ENCODE peak calls at places on chromosome 15, in five cellular contexts. O, I, R, Q and C are unnamed samples. For H3K27me3, the result is how much of the 10 kb centered on the place peaks cover.

GRCh38 chr15:40313531-40314398 is 6.0 kb upstream of the PLCB2 start:
- ATAC-seq in O (peak), I (peak), R (peak), Q (peak), C (peak)

GRCh38 chr15:29910068-29910467 is 87.8 kb upstream of the TJP1 start:
- ATAC-seq in O (no peak), I (peak), R (peak), Q (peak), C (no peak)

GRCh38 chr15:94238539-94239118 is 7.3 kb downstream of the MCTP2 start:
- ATAC-seq in O (no peak), I (no peak), R (no peak), Q (peak), C (no peak)

GRCh38 chr15:77013786-77014136 is 18.8 kb downstream of the PSTPIP1 start:
- ATAC-seq in O (no peak), I (peak), R (no peak), Q (peak), C (no peak)

GRCh38 chr15:40150163-40150925 is 10.5 kb upstream of the BUB1B start:
- ATAC-seq in O (no peak), I (peak), R (no peak), Q (no peak), C (no peak)

GRCh38 chr15:68524753-68525584 is 53.8 kb upstream of the CORO2B start:
- ATAC-seq in O (peak), I (no peak), R (no peak), Q (peak), C (peak)

GRCh38 chr15:75073197-75073596 is 49.8 kb downstream of the PPCDC start:
- ATAC-seq in O (peak), I (peak), R (peak), Q (peak), C (peak)

GRCh38 chr15:74200394-74200793 is 2.2 kb downstream of the STRA6 start:
- ATAC-seq in O (peak), I (peak), R (peak), Q (peak), C (peak)

GRCh38 chr15:48634096-48634495 is 11.4 kb downstream of the FBN1 start:
- ATAC-seq in O (no peak), I (no peak), R (no peak), Q (no peak), C (no peak)

GRCh38 chr15:36356978-36357582 is 222.3 kb upstream of the CDIN1 start:
- ATAC-seq in O (peak), I (no peak), R (peak), Q (peak), C (peak)

GRCh38 chr15:100263721-100264455 is 77.9 kb downstream of the ADAMTS17 start:
- ATAC-seq in O (no peak), I (no peak), R (no peak), Q (no peak), C (no peak)

GRCh38 chr15:100263031-100263430 is 78.7 kb downstream of the ADAMTS17 start:
- ATAC-seq in O (no peak), I (no peak), R (no peak), Q (no peak), C (no peak)

GRCh38 chr15:100266166-100266565 is 75.6 kb downstream of the ADAMTS17 start:
- ATAC-seq in O (no peak), I (no peak), R (no peak), Q (no peak), C (no peak)

GRCh38 chr15:100264994-100265640 is 76.7 kb downstream of the ADAMTS17 start:
- ATAC-seq in O (peak), I (no peak), R (peak), Q (no peak), C (peak)

GRCh38 chr15:100265641-100266035 is 76.1 kb downstream of the ADAMTS17 start:
- ATAC-seq in O (no peak), I (peak), R (no peak), Q (no peak), C (no peak)
- H3K27me3 ChIP-seq in O (under half), I (under half), R (under half), Q (under half), C (under half)

GRCh38 chr15:89412906-89413411 is 78.3 kb upstream of the POLG start:
- ATAC-seq in O (no peak), I (no peak), R (no peak), Q (no peak), C (no peak)
- H3K27me3 ChIP-seq in O (half or more), I (half or more), R (half or more), Q (half or more), C (half or more)

GRCh38 chr15:45118996-45119395 is 4.9 kb downstream of the DUOXA2 start:
- ATAC-seq in O (no peak), I (no peak), R (no peak), Q (no peak), C (no peak)
- H3K27me3 ChIP-seq in O (under half), I (under half), R (half or more), Q (under half), C (half or more)

GRCh38 chr15:60661075-60661645 is 182.2 kb upstream of the ICE2 start:
- ATAC-seq in O (no peak), I (no peak), R (no peak), Q (no peak), C (no peak)
- H3K27me3 ChIP-seq in O (under half), I (under half), R (under half), Q (under half), C (under half)

GRCh38 chr15:95910643-95911212 is 419.8 kb upstream of the NR2F2 start:
- ATAC-seq in O (no peak), I (no peak), R (no peak), Q (no peak), C (no peak)

GRCh38 chr15:95912728-95913127 is 417.8 kb upstream of the NR2F2 start:
- ATAC-seq in O (no peak), I (no peak), R (no peak), Q (no peak), C (no peak)

GRCh38 chr15:95916568-95916967 is 413.9 kb upstream of the NR2F2 start:
- ATAC-seq in O (no peak), I (no peak), R (no peak), Q (no peak), C (no peak)

GRCh38 chr15:95911570-95912279 is 418.8 kb upstream of the NR2F2 start:
- ATAC-seq in O (no peak), I (no peak), R (no peak), Q (no peak), C (no peak)

DNA sequence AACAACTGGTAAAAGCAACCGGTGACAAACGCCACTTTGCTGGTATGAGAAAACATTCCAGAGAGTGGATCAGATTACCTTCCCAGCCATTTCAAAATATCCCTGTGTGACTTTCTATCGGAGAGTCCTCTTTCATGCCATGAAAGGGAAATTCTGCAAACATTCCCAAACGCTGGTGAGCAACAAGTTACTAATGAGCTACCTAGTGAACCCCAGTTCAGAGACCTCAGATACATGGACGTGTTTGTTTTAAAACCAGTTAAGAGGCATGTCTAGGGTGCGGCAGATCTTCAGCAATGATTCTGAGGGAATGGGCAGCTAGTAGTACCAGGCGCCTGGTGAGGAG is 418.2 kb upstream of the NR2F2 start:
- ATAC-seq in O (no peak), I (no peak), R (no peak), Q (no peak), C (no peak)
- H3K27me3 ChIP-seq in O (under half), I (under half), R (under half), Q (under half), C (under half)

DNA sequence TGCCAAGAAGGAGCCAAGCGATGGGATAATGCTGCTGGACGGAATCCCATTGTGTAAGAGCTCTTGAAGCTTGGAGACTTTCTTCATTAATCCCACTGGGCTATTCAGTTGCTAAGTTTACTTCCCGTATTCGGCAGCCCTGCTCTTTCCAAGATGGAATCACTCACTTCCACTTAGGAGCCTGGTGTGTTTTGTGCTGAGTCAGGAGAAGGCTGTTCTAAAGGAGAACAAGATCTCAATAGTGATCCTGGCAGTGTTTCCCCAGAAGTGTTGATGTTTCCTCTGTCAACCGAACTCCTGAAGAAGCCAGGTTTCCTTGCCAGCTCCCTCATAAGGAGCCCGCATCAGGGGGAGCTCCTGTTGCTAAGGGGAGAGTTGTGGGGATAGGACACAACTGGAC is 270.2 kb upstream of the CHRM5 start:
- ATAC-seq in O (no peak), I (no peak), R (no peak), Q (no peak), C (no peak)
- H3K27me3 ChIP-seq in O (under half), I (under half), R (under half), Q (under half), C (under half)